ENCODE peak calls at places on chromosomes 5 and 9, in nine cellular contexts. A is activated T-cell treated with anti-CD3 and anti-CD28 coated beads for 1 hour; H is HTR-8/SVneo; W is fibroblast of the conjunctiva; Y is AG09319; F is stimulated activated CD4-positive, alpha-beta T cell treated with anti-CD3 and anti-CD28 coated beads, Interleukin-4, amount 100 ng/mL, for 4 hours; D is esophagus squamous epithelium; E is ELR; C is AG04450. N is an unnamed sample.

GRCh38 chr5:68995847-68996204 is 98.0 kb upstream of the SLC30A5 start:
- DNase-seq in H (no peak), E (no peak), Y (no peak), F (no peak), D (no peak), W (no peak), A (no peak), C (no peak), N (no peak)

GRCh38 chr9:110742741-110743371 is 74.3 kb downstream of the MUSK start:
- DNase-seq in F (no peak), H (peak), Y (no peak), W (peak), C (peak), A (no peak), E (peak), D (no peak), N (peak)

GRCh38 chr9:138065287-138065686 is 187.7 kb downstream of the CACNA1B start:
- DNase-seq in W (no peak), D (no peak), F (no peak), E (no peak), H (no peak), A (no peak), Y (no peak), C (no peak), N (no peak)

GRCh38 chr9:135796784-135797462 is 94.9 kb downstream of the KCNT1 start:
- DNase-seq in Y (no peak), E (no peak), H (no peak), W (no peak), D (no peak), C (no peak), A (no peak), F (no peak), N (no peak)

GRCh38 chr9:38344566-38345324 is 47.8 kb upstream of the ALDH1B1 start:
- DNase-seq in C (no peak), F (no peak), H (no peak), W (no peak), E (no peak), D (no peak), A (no peak), Y (no peak), N (no peak)

GRCh38 chr5:39772307-39772706 is 347.5 kb upstream of the DAB2 start:
- DNase-seq in W (no peak), D (no peak), H (no peak), A (no peak), C (no peak), E (no peak), F (no peak), Y (no peak), N (no peak)

GRCh38 chr9:98457696-98458370 is 202.4 kb upstream of the TBC1D2 start:
- DNase-seq in H (no peak), W (no peak), Y (no peak), E (peak), C (no peak), F (no peak), D (no peak), A (no peak), N (no peak)

GRCh38 chr5:159104058-159104651 is 4.4 kb upstream of the EBF1 start:
- DNase-seq in D (no peak), E (peak), C (no peak), A (no peak), H (no peak), Y (no peak), W (no peak), F (no peak), N (no peak)

GRCh38 chr9:127762111-127762676 is 16.3 kb downstream of the SH2D3C start:
- DNase-seq in F (no peak), H (no peak), Y (no peak), W (no peak), D (no peak), C (no peak), A (no peak), E (no peak), N (peak)

GRCh38 chr9:2603621-2604020 is 18.0 kb upstream of the VLDLR start:
- DNase-seq in A (no peak), H (no peak), C (no peak), Y (no peak), W (no peak), D (no peak), F (no peak), E (no peak), N (no peak)

GRCh38 chr5:68522863-68523262 is 307.3 kb downstream of the PIK3R1 start:
- DNase-seq in F (no peak), W (no peak), C (no peak), H (no peak), D (no peak), A (no peak), Y (no peak), E (peak), N (no peak)

GRCh38 chr5:14057289-14057688 is 85.9 kb upstream of the TRIO start:
- DNase-seq in E (no peak), W (no peak), C (no peak), A (no peak), D (no peak), F (no peak), H (no peak), Y (no peak), N (no peak)

GRCh38 chr5:138107213-138107612 is 23.4 kb downstream of the WNT8A start:
- DNase-seq in E (no peak), D (no peak), Y (no peak), W (no peak), C (no peak), F (no peak), A (no peak), H (no peak), N (no peak)

GRCh38 chr5:181061645-181062044 is 21.6 kb downstream of the BTNL9 start:
- DNase-seq in D (no peak), Y (no peak), E (no peak), H (no peak), W (no peak), C (no peak), F (no peak), A (no peak), N (no peak)

GRCh38 chr5:74256947-74257573 is 383.5 kb downstream of the ENC1 start:
- DNase-seq in W (no peak), H (no peak), F (no peak), C (no peak), Y (no peak), A (no peak), D (no peak), E (no peak), N (no peak)